ENCODE peak calls at places on chromosomes 16 and 17, in seven cellular contexts. L is NCI-H2081, P is GM03348, B is foreskin fibroblast, K is T47D, F is mammary epithelial cell, V is HS-27A. M is an unnamed sample.
A peak's percentile ranks its signal among the peaks of the same experiment; 100 is the strongest.

GRCh38 chr16:21218135-21218534 is 6.8 kb upstream of the ZP2 start:
- DNase-seq in L (no peak), P (no peak), B (no peak), K (no peak), F (peak; percentile 9), V (no peak), M (no peak)

GRCh38 chr17:21252289-21252874 is 828 bp downstream of the NATD1 start:
- DNase-seq in L (no peak), P (no peak), B (no peak), K (no peak), F (no peak), V (no peak), M (no peak)

GRCh38 chr16:81401035-81401950 is 43.3 kb upstream of the CMIP start:
- DNase-seq in L (no peak), P (peak; percentile 70), B (peak; percentile 44), K (peak; percentile 79), F (peak; percentile 96), V (no peak), M (peak; percentile 90)

GRCh38 chr16:12688972-12689850 is 114.5 kb downstream of the CPPED1 start:
- DNase-seq in L (no peak), P (no peak), B (no peak), K (no peak), F (no peak), V (no peak), M (peak; percentile 29)

GRCh38 chr17:19457830-19458271 is 46.8 kb downstream of the RNF112 start:
- DNase-seq in L (no peak), P (no peak), B (no peak), K (no peak), F (no peak), V (no peak), M (no peak)

GRCh38 chr16:58264961-58265479 is 29.8 kb downstream of the PRSS54 start:
- DNase-seq in L (no peak), P (peak; percentile 70), B (peak; percentile 76), K (no peak), F (peak; percentile 90), V (no peak), M (peak; percentile 47)

GRCh38 chr16:70391881-70392481 is 45.3 kb downstream of the DDX19A start:
- DNase-seq in L (no peak), P (peak; percentile 91), B (peak; percentile 84), K (no peak), F (peak; percentile 43), V (peak; percentile 45), M (no peak)

GRCh38 chr16:48444574-48444973 is 59.4 kb upstream of the SIAH1 start:
- DNase-seq in L (no peak), P (peak; percentile 84), B (peak; percentile 81), K (no peak), F (peak; percentile 84), V (peak; percentile 72), M (peak; percentile 80)

GRCh38 chr17:39229274-39229913 is 3.6 kb upstream of the STAC2 start:
- DNase-seq in L (no peak), P (peak; percentile 78), B (no peak), K (no peak), F (no peak), V (no peak), M (peak; percentile 70)

GRCh38 chr17:7241783-7242716 is at the start of gene GABARAP:
- DNase-seq in L (peak; percentile 68), P (peak; percentile 92), B (peak; percentile 87), K (peak; percentile 90), F (peak; percentile 87), V (no peak), M (peak; percentile 94)

GRCh38 chr16:85028638-85029412 is 1.2 kb downstream of the KIAA0513 start:
- DNase-seq in L (no peak), P (peak; percentile 41), B (peak; percentile 16), K (peak; percentile 58), F (peak; percentile 90), V (no peak), M (peak; percentile 73)

GRCh38 chr17:69997332-69997731 is 77.7 kb upstream of the KCNJ16 start:
- DNase-seq in L (no peak), P (no peak), B (peak; percentile 50), K (no peak), F (peak; percentile 12), V (no peak), M (peak; percentile 33)

GRCh38 chr17:75566456-75567233 is 21.0 kb upstream of the MYO15B start:
- DNase-seq in L (no peak), P (no peak), B (no peak), K (no peak), F (no peak), V (no peak), M (no peak)

GRCh38 chr16:77987772-77988171 is 34.6 kb upstream of the CLEC3A start:
- DNase-seq in L (no peak), P (no peak), B (no peak), K (no peak), F (no peak), V (no peak), M (no peak)

GRCh38 chr16:66298571-66299120 is 67.8 kb upstream of the CDH5 start:
- DNase-seq in L (no peak), P (no peak), B (no peak), K (no peak), F (no peak), V (no peak), M (no peak)

GRCh38 chr16:87922250-87922871 is 14.0 kb downstream of the CA5A start:
- DNase-seq in L (no peak), P (no peak), B (no peak), K (no peak), F (no peak), V (no peak), M (no peak)

GRCh38 chr16:4883501-4883900 is 36.2 kb downstream of the UBN1 start:
- DNase-seq in L (no peak), P (no peak), B (no peak), K (no peak), F (no peak), V (no peak), M (no peak)

GRCh38 chr17:77115510-77115909 is 25.3 kb upstream of the SEC14L1 start:
- DNase-seq in L (no peak), P (no peak), B (no peak), K (no peak), F (no peak), V (no peak), M (peak; percentile 81)

GRCh38 chr17:2547176-2547575 is 35.5 kb upstream of the METTL16 start:
- DNase-seq in L (no peak), P (peak; percentile 17), B (peak; percentile 10), K (no peak), F (peak; percentile 77), V (no peak), M (peak; percentile 24)